ENCODE peak calls at places on chromosomes 7 and 10, in seven cellular contexts. K is kidney glomerular epithelial cell; R is right lobe of liver; Z is AG08395; B is K562; U is stimulated activated CD4-positive, alpha-beta T cell treated with anti-CD3 and anti-CD28 coated beads, Interleukin-2, amount 100 ng/mL, for 4 hours; J is GM12892. M is an unnamed sample.

GRCh38 chr7:25454562-25455031 is 226.3 kb upstream of the NPVF start:
- DNase-seq in K (no peak), R (no peak), Z (no peak), B (no peak), U (no peak), J (no peak), M (no peak)

GRCh38 chr7:7861211-7861633 is 107.4 kb upstream of the GLCCI1 start:
- DNase-seq in K (peak), R (no peak), Z (peak), B (no peak), U (no peak), J (no peak), M (no peak)

GRCh38 chr7:77157446-77157845 is 35.0 kb downstream of the CCDC146 start:
- DNase-seq in K (no peak), R (no peak), Z (no peak), B (no peak), U (no peak), J (no peak), M (no peak)

GRCh38 chr7:121081327-121081936 is 92.9 kb downstream of the CPED1 start:
- DNase-seq in K (peak), R (no peak), Z (peak), B (peak), U (no peak), J (no peak), M (no peak)

GRCh38 chr10:60299961-60300883 is 89.5 kb downstream of the ANK3 start:
- DNase-seq in K (peak), R (no peak), Z (no peak), B (peak), U (no peak), J (no peak), M (no peak)

GRCh38 chr10:32232378-32232777 is 114.6 kb downstream of the EPC1 start:
- DNase-seq in K (no peak), R (no peak), Z (no peak), B (no peak), U (no peak), J (no peak), M (no peak)

GRCh38 chr7:47518827-47519226 is 63.1 kb downstream of the TNS3 start:
- DNase-seq in K (no peak), R (no peak), Z (peak), B (no peak), U (no peak), J (no peak), M (no peak)

GRCh38 chr7:33880787-33881186 is 24.6 kb upstream of the BMPER start:
- DNase-seq in K (peak), R (no peak), Z (no peak), B (no peak), U (no peak), J (no peak), M (no peak)

GRCh38 chr10:110074986-110075664 is 67.3 kb downstream of the ADD3 start:
- DNase-seq in K (no peak), R (no peak), Z (peak), B (no peak), U (no peak), J (no peak), M (no peak)

GRCh38 chr10:108411181-108411580 is 1246.7 kb upstream of the SORCS1 start:
- DNase-seq in K (no peak), R (no peak), Z (no peak), B (no peak), U (no peak), J (no peak), M (no peak)

GRCh38 chr10:95260397-95260881 is 30.4 kb downstream of the PDLIM1 start:
- DNase-seq in K (peak), R (no peak), Z (peak), B (no peak), U (no peak), J (no peak), M (peak)

GRCh38 chr7:43648725-43649406 is 66.0 kb downstream of the STK17A start:
- DNase-seq in K (peak), R (no peak), Z (peak), B (no peak), U (peak), J (peak), M (no peak)

GRCh38 chr10:76329891-76330575 is 898.6 kb downstream of the LRMDA start:
- DNase-seq in K (no peak), R (no peak), Z (peak), B (no peak), U (no peak), J (no peak), M (no peak)

M was measured in 8988T.